ENCODE peak calls at places on chromosomes 1 and 21, in ten cellular contexts. One of them, this sample, is unnamed. For H3K4me1, the result is how much of the 10 kb centered on the place peaks cover.

GRCh38 chr1:32208891-32209309 is at the start of gene DCDC2B:
- DNase-seq in aorta: no peak
- DNase-seq in small intestine: peak
- DNase-seq in right cardiac atrium: peak
- DNase-seq in endodermal cell: no peak
- DNase-seq in GM23248: peak
- DNase-seq in adrenal gland: peak
- DNase-seq in colonic mucosa: peak
- DNase-seq in ovary: no peak
- DNase-seq in SK-N-SH: peak
- DNase-seq in this sample: no peak

GRCh38 chr21:41847066-41847804 is 31.9 kb downstream of the PRDM15 start:
- DNase-seq in aorta: peak
- DNase-seq in right cardiac atrium: no peak
- DNase-seq in colonic mucosa: no peak
- DNase-seq in GM23248: peak
- DNase-seq in adrenal gland: no peak
- DNase-seq in endodermal cell: peak
- DNase-seq in ovary: no peak
- DNase-seq in SK-N-SH: no peak
- DNase-seq in small intestine: no peak
- DNase-seq in this sample: no peak

GRCh38 chr1:209485167-209485566 is 98.3 kb upstream of the CAMK1G start:
- DNase-seq in right cardiac atrium: peak
- DNase-seq in adrenal gland: peak
- DNase-seq in small intestine: no peak
- DNase-seq in endodermal cell: no peak
- DNase-seq in GM23248: peak
- DNase-seq in aorta: no peak
- DNase-seq in ovary: no peak
- DNase-seq in colonic mucosa: no peak
- DNase-seq in SK-N-SH: no peak
- DNase-seq in this sample: no peak

GRCh38 chr1:166840309-166841302 is 1.3 kb downstream of the POGK start:
- DNase-seq in right cardiac atrium: no peak
- DNase-seq in SK-N-SH: peak
- DNase-seq in GM23248: peak
- DNase-seq in endodermal cell: peak
- DNase-seq in adrenal gland: no peak
- DNase-seq in aorta: no peak
- DNase-seq in ovary: no peak
- DNase-seq in colonic mucosa: peak
- DNase-seq in small intestine: peak
- DNase-seq in this sample: no peak

GRCh38 chr1:174189424-174190062 is 30.2 kb downstream of the RABGAP1L start:
- DNase-seq in endodermal cell: no peak
- DNase-seq in right cardiac atrium: no peak
- DNase-seq in colonic mucosa: no peak
- DNase-seq in SK-N-SH: no peak
- DNase-seq in aorta: no peak
- DNase-seq in adrenal gland: no peak
- DNase-seq in small intestine: no peak
- DNase-seq in GM23248: no peak
- DNase-seq in ovary: no peak
- DNase-seq in this sample: no peak

GRCh38 chr21:35378881-35379280 is 329.8 kb upstream of the RUNX1 start:
- DNase-seq in aorta: no peak
- DNase-seq in GM23248: no peak
- DNase-seq in adrenal gland: no peak
- DNase-seq in colonic mucosa: no peak
- DNase-seq in right cardiac atrium: no peak
- DNase-seq in endodermal cell: no peak
- DNase-seq in ovary: no peak
- DNase-seq in small intestine: no peak
- DNase-seq in SK-N-SH: no peak
- DNase-seq in this sample: no peak

GRCh38 chr1:246709845-246710244 is 14.4 kb upstream of the SCCPDH start:
- DNase-seq in endodermal cell: no peak
- DNase-seq in colonic mucosa: peak
- DNase-seq in SK-N-SH: no peak
- DNase-seq in small intestine: peak
- DNase-seq in right cardiac atrium: no peak
- DNase-seq in ovary: no peak
- DNase-seq in aorta: no peak
- DNase-seq in adrenal gland: no peak
- DNase-seq in GM23248: no peak
- DNase-seq in this sample: no peak

GRCh38 chr1:54126271-54126815 is 26.5 kb downstream of the CDCP2 start:
- DNase-seq in ovary: no peak
- DNase-seq in small intestine: no peak
- DNase-seq in right cardiac atrium: no peak
- DNase-seq in adrenal gland: no peak
- DNase-seq in GM23248: no peak
- DNase-seq in SK-N-SH: no peak
- DNase-seq in aorta: no peak
- DNase-seq in colonic mucosa: no peak
- DNase-seq in endodermal cell: no peak
- DNase-seq in this sample: no peak

GRCh38 chr1:51575406-51576084 is 41.3 kb upstream of the OSBPL9 start:
- DNase-seq in small intestine: no peak
- DNase-seq in aorta: no peak
- DNase-seq in ovary: no peak
- DNase-seq in SK-N-SH: no peak
- DNase-seq in adrenal gland: no peak
- DNase-seq in colonic mucosa: no peak
- DNase-seq in GM23248: peak
- DNase-seq in right cardiac atrium: no peak
- DNase-seq in endodermal cell: no peak
- DNase-seq in this sample: no peak

GRCh38 chr1:9716404-9717192 is 65.1 kb downstream of the PIK3CD start:
- DNase-seq in endodermal cell: no peak
- DNase-seq in adrenal gland: no peak
- DNase-seq in right cardiac atrium: peak
- DNase-seq in colonic mucosa: no peak
- DNase-seq in small intestine: no peak
- DNase-seq in ovary: peak
- DNase-seq in SK-N-SH: no peak
- DNase-seq in aorta: no peak
- DNase-seq in GM23248: no peak
- DNase-seq in this sample: no peak

GRCh38 chr1:163013826-163014600 is 55.1 kb upstream of the RGS4 start:
- DNase-seq in colonic mucosa: no peak
- DNase-seq in small intestine: no peak
- DNase-seq in adrenal gland: no peak
- DNase-seq in aorta: no peak
- DNase-seq in right cardiac atrium: no peak
- DNase-seq in GM23248: no peak
- DNase-seq in ovary: no peak
- DNase-seq in endodermal cell: no peak
- DNase-seq in SK-N-SH: no peak
- DNase-seq in this sample: no peak

GRCh38 chr1:33316601-33317000 is 4.3 kb downstream of the A3GALT2 start:
- DNase-seq in endodermal cell: no peak
- DNase-seq in adrenal gland: no peak
- DNase-seq in colonic mucosa: no peak
- DNase-seq in GM23248: no peak
- DNase-seq in small intestine: no peak
- DNase-seq in SK-N-SH: no peak
- DNase-seq in ovary: no peak
- DNase-seq in aorta: peak
- DNase-seq in right cardiac atrium: no peak
- DNase-seq in this sample: no peak

GRCh38 chr1:179637211-179637860 is 45.7 kb downstream of the TDRD5 start:
- DNase-seq in SK-N-SH: no peak
- DNase-seq in colonic mucosa: no peak
- DNase-seq in adrenal gland: no peak
- DNase-seq in endodermal cell: no peak
- DNase-seq in right cardiac atrium: no peak
- DNase-seq in aorta: no peak
- DNase-seq in ovary: no peak
- DNase-seq in small intestine: no peak
- DNase-seq in GM23248: no peak
- DNase-seq in this sample: no peak

GRCh38 chr1:201450721-201451291 is 18.2 kb downstream of the PHLDA3 start:
- DNase-seq in adrenal gland: peak
- DNase-seq in GM23248: peak
- DNase-seq in endodermal cell: peak
- DNase-seq in ovary: peak
- DNase-seq in aorta: peak
- DNase-seq in small intestine: no peak
- DNase-seq in right cardiac atrium: peak
- DNase-seq in SK-N-SH: peak
- DNase-seq in colonic mucosa: no peak
- DNase-seq in this sample: no peak

GRCh38 chr1:185317034-185317885 is at the start of gene IVNS1ABP:
- DNase-seq in adrenal gland: peak
- DNase-seq in right cardiac atrium: peak
- DNase-seq in aorta: peak
- DNase-seq in SK-N-SH: peak
- DNase-seq in colonic mucosa: peak
- DNase-seq in GM23248: peak
- DNase-seq in small intestine: peak
- DNase-seq in endodermal cell: peak
- DNase-seq in ovary: peak
- DNase-seq in this sample: peak
- H3K4me3 ChIP-seq in adrenal gland: peak
- H3K4me3 ChIP-seq in right cardiac atrium: peak
- H3K4me3 ChIP-seq in aorta: peak
- H3K4me3 ChIP-seq in SK-N-SH: peak
- H3K4me3 ChIP-seq in colonic mucosa: peak
- H3K4me3 ChIP-seq in GM23248: peak
- H3K4me3 ChIP-seq in small intestine: peak
- H3K4me3 ChIP-seq in endodermal cell: peak
- H3K4me3 ChIP-seq in ovary: peak
- H3K4me3 ChIP-seq in this sample: peak

GRCh38 chr21:26144026-26144425 is 26.5 kb downstream of the APP start:
- DNase-seq in right cardiac atrium: no peak
- DNase-seq in ovary: no peak
- DNase-seq in adrenal gland: no peak
- DNase-seq in aorta: no peak
- DNase-seq in colonic mucosa: no peak
- DNase-seq in small intestine: no peak
- DNase-seq in endodermal cell: no peak
- DNase-seq in SK-N-SH: no peak
- DNase-seq in GM23248: no peak
- DNase-seq in this sample: no peak

GRCh38 chr21:26147535-26147934 is 23.0 kb downstream of the APP start:
- DNase-seq in endodermal cell: no peak
- DNase-seq in small intestine: no peak
- DNase-seq in right cardiac atrium: no peak
- DNase-seq in adrenal gland: no peak
- DNase-seq in GM23248: no peak
- DNase-seq in ovary: no peak
- DNase-seq in aorta: no peak
- DNase-seq in colonic mucosa: no peak
- DNase-seq in SK-N-SH: no peak
- DNase-seq in this sample: no peak

GRCh38 chr21:26148834-26149354 is 21.7 kb downstream of the APP start:
- DNase-seq in endodermal cell: no peak
- DNase-seq in GM23248: peak
- DNase-seq in adrenal gland: no peak
- DNase-seq in ovary: no peak
- DNase-seq in aorta: no peak
- DNase-seq in right cardiac atrium: no peak
- DNase-seq in colonic mucosa: no peak
- DNase-seq in SK-N-SH: no peak
- DNase-seq in small intestine: no peak
- DNase-seq in this sample: no peak

GRCh38 chr21:26148071-26148470 is 22.5 kb downstream of the APP start:
- DNase-seq in GM23248: no peak
- DNase-seq in adrenal gland: peak
- DNase-seq in ovary: no peak
- DNase-seq in small intestine: no peak
- DNase-seq in right cardiac atrium: no peak
- DNase-seq in aorta: no peak
- DNase-seq in colonic mucosa: no peak
- DNase-seq in SK-N-SH: no peak
- DNase-seq in endodermal cell: peak
- DNase-seq in this sample: no peak

DNA sequence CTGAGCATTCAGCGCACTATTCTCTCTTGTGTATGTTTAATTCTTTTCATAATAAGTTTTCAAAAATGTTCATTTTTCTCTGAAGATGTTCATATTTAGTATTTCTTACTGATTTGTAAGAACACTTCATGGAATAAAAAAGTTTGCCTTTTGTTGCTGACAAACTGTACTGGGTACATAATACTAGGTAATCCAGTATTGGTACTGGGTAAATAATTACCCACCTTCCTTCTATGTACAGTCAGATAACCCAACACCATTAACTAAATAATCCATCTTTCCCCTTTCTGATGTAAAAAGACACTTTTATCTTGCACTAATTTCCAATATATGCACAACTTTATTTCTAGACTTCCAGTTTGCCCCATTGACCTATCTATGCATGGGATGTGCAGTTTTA is 23.9 kb downstream of the APP start:
- DNase-seq in small intestine: no peak
- DNase-seq in endodermal cell: no peak
- DNase-seq in right cardiac atrium: no peak
- DNase-seq in adrenal gland: no peak
- DNase-seq in aorta: no peak
- DNase-seq in SK-N-SH: no peak
- DNase-seq in colonic mucosa: no peak
- DNase-seq in ovary: no peak
- DNase-seq in GM23248: no peak
- DNase-seq in this sample: no peak
- H3K27ac ChIP-seq in small intestine: no peak
- H3K27ac ChIP-seq in endodermal cell: no peak
- H3K27ac ChIP-seq in right cardiac atrium: no peak
- H3K27ac ChIP-seq in adrenal gland: no peak
- H3K27ac ChIP-seq in aorta: no peak
- H3K27ac ChIP-seq in SK-N-SH: no peak
- H3K27ac ChIP-seq in colonic mucosa: no peak
- H3K27ac ChIP-seq in ovary: no peak
- H3K27ac ChIP-seq in GM23248: no peak
- H3K27ac ChIP-seq in this sample: no peak

DNA sequence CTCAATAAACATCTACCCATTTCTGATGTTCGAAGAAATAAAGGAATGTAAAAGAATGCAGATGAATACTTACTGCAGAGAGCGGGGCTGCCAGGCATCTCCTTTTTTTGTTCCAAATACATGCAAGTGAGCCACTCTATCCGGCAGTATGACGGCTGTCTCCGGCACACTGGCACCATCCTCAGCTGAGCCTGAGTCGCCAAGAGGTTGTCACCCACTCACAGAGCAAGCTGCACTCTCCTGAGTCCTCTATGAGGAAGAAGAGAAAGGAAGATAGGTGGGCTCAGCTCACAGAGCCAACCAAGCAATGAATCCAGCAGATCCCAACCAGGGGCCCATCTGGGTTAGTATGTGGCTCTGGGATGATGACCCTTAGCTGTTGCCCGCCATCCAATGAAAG is 65.3 kb downstream of the CD46 start:
- DNase-seq in GM23248: no peak
- DNase-seq in SK-N-SH: no peak
- DNase-seq in aorta: no peak
- DNase-seq in endodermal cell: no peak
- DNase-seq in adrenal gland: peak
- DNase-seq in colonic mucosa: no peak
- DNase-seq in ovary: no peak
- DNase-seq in right cardiac atrium: no peak
- DNase-seq in small intestine: no peak
- DNase-seq in this sample: no peak
- H3K4me1 ChIP-seq in GM23248: under half
- H3K4me1 ChIP-seq in SK-N-SH: under half
- H3K4me1 ChIP-seq in aorta: under half
- H3K4me1 ChIP-seq in endodermal cell: under half
- H3K4me1 ChIP-seq in adrenal gland: half or more
- H3K4me1 ChIP-seq in colonic mucosa: under half
- H3K4me1 ChIP-seq in ovary: half or more
- H3K4me1 ChIP-seq in right cardiac atrium: under half
- H3K4me1 ChIP-seq in small intestine: under half
- H3K4me1 ChIP-seq in this sample: under half

GRCh38 chr1:26378879-26379251 is 6.3 kb upstream of the ZNF683 start:
- DNase-seq in GM23248: no peak
- DNase-seq in ovary: no peak
- DNase-seq in aorta: no peak
- DNase-seq in SK-N-SH: no peak
- DNase-seq in right cardiac atrium: no peak
- DNase-seq in small intestine: no peak
- DNase-seq in endodermal cell: no peak
- DNase-seq in colonic mucosa: no peak
- DNase-seq in adrenal gland: no peak
- DNase-seq in this sample: no peak
- H3K4me3 ChIP-seq in GM23248: no peak
- H3K4me3 ChIP-seq in ovary: no peak
- H3K4me3 ChIP-seq in aorta: no peak
- H3K4me3 ChIP-seq in SK-N-SH: no peak
- H3K4me3 ChIP-seq in right cardiac atrium: no peak
- H3K4me3 ChIP-seq in small intestine: no peak
- H3K4me3 ChIP-seq in endodermal cell: no peak
- H3K4me3 ChIP-seq in colonic mucosa: no peak
- H3K4me3 ChIP-seq in adrenal gland: no peak
- H3K4me3 ChIP-seq in this sample: peak

This sample was measured in effector memory CD4-positive, alpha-beta T cell.